ENCODE peak calls at places on chromosomes 11 and 22, in ten cellular contexts. F is NCI-H69, D is stromal cell of bone marrow, N is fibroblast of lung, X is Peyer's patch, Z is NCI-H1436, H is amniotic stem cell, P is NAMALWA, V is EL, G is KBM-7. C is an unnamed sample.

GRCh38 chr22:46756097-46756496 is 6.4 kb upstream of the TBC1D22A start:
- DNase-seq in F (no peak), D (no peak), N (no peak), X (no peak), Z (no peak), H (no peak), P (no peak), V (no peak), G (no peak), C (no peak)

GRCh38 chr11:115518983-115519382 is 14.8 kb upstream of the CADM1 start:
- DNase-seq in F (no peak), D (no peak), N (no peak), X (no peak), Z (no peak), H (no peak), P (no peak), V (no peak), G (no peak), C (no peak)

GRCh38 chr11:104522123-104522522 is 358.2 kb upstream of the PDGFD start:
- DNase-seq in F (no peak), D (no peak), N (no peak), X (no peak), Z (no peak), H (no peak), P (no peak), V (no peak), G (no peak), C (no peak)

GRCh38 chr11:119315139-119316016 is 1.6 kb downstream of the MCAM start:
- DNase-seq in F (peak), D (no peak), N (peak), X (peak), Z (no peak), H (no peak), P (peak), V (peak), G (no peak), C (peak)

GRCh38 chr22:26322179-26322905 is 106.7 kb upstream of the ASPHD2 start:
- DNase-seq in F (peak), D (peak), N (peak), X (no peak), Z (no peak), H (peak), P (no peak), V (peak), G (no peak), C (peak)

GRCh38 chr22:24554316-24555159 is at the start of gene GUCD1:
- DNase-seq in F (peak), D (no peak), N (peak), X (peak), Z (no peak), H (no peak), P (peak), V (peak), G (peak), C (peak)

GRCh38 chr22:17451251-17451765 is 82.0 kb downstream of the CECR2 start:
- DNase-seq in F (no peak), D (no peak), N (no peak), X (no peak), Z (no peak), H (no peak), P (no peak), V (no peak), G (no peak), C (no peak)

GRCh38 chr11:61309739-61310138 is 14.6 kb upstream of the VWCE start:
- DNase-seq in F (no peak), D (no peak), N (no peak), X (no peak), Z (no peak), H (no peak), P (no peak), V (no peak), G (no peak), C (no peak)

GRCh38 chr11:80165763-80166162 is 724.9 kb upstream of the TENM4 start:
- DNase-seq in F (no peak), D (no peak), N (peak), X (no peak), Z (no peak), H (no peak), P (no peak), V (peak), G (no peak), C (peak)

GRCh38 chr11:59207988-59208432 is 4.7 kb downstream of the MPEG1 start:
- DNase-seq in F (peak), D (no peak), N (peak), X (peak), Z (peak), H (peak), P (peak), V (peak), G (peak), C (peak)

GRCh38 chr11:101848262-101848661 is 66.5 kb upstream of the CEP126 start:
- DNase-seq in F (no peak), D (no peak), N (no peak), X (no peak), Z (no peak), H (peak), P (peak), V (no peak), G (no peak), C (no peak)

GRCh38 chr11:44003736-44004451 is 43.9 kb upstream of the ACCSL start:
- DNase-seq in F (no peak), D (no peak), N (no peak), X (peak), Z (no peak), H (no peak), P (no peak), V (no peak), G (no peak), C (no peak)

GRCh38 chr11:85167038-85167437 is 460.1 kb downstream of the DLG2 start:
- DNase-seq in F (no peak), D (no peak), N (peak), X (no peak), Z (no peak), H (no peak), P (no peak), V (no peak), G (no peak), C (no peak)

GRCh38 chr11:119196833-119197483 is 9.2 kb upstream of the CBL start:
- DNase-seq in F (peak), D (peak), N (peak), X (peak), Z (peak), H (peak), P (peak), V (peak), G (peak), C (peak)

GRCh38 chr11:68387840-68388239 is 72.7 kb upstream of the PPP6R3 start:
- DNase-seq in F (peak), D (no peak), N (no peak), X (no peak), Z (no peak), H (no peak), P (no peak), V (no peak), G (no peak), C (no peak)

GRCh38 chr11:10540546-10540914 is 457 bp downstream of the RNF141 start:
- DNase-seq in F (no peak), D (no peak), N (peak), X (peak), Z (no peak), H (no peak), P (peak), V (peak), G (no peak), C (no peak)

GRCh38 chr22:21593406-21594232 is 26.1 kb downstream of the UBE2L3 start:
- DNase-seq in F (no peak), D (no peak), N (no peak), X (no peak), Z (no peak), H (no peak), P (no peak), V (no peak), G (no peak), C (no peak)

GRCh38 chr22:22609271-22609670 is 35.1 kb upstream of the GGTLC2 start:
- DNase-seq in F (no peak), D (no peak), N (no peak), X (no peak), Z (no peak), H (no peak), P (no peak), V (no peak), G (no peak), C (peak)

GRCh38 chr11:102886999-102887398 is 12.2 kb upstream of the MMP12 start:
- DNase-seq in F (peak), D (peak), N (peak), X (no peak), Z (no peak), H (no peak), P (no peak), V (no peak), G (no peak), C (peak)

GRCh38 chr11:122758974-122759373 is 79.3 kb upstream of the CRTAM start:
- DNase-seq in F (peak), D (peak), N (peak), X (no peak), Z (no peak), H (no peak), P (no peak), V (peak), G (no peak), C (peak)

GRCh38 chr11:267491-267994 is 10.7 kb upstream of the NLRP6 start:
- DNase-seq in F (peak), D (no peak), N (no peak), X (peak), Z (no peak), H (no peak), P (peak), V (no peak), G (peak), C (no peak)

GRCh38 chr11:11786771-11787170 is 55.0 kb upstream of the USP47 start:
- DNase-seq in F (peak), D (peak), N (peak), X (no peak), Z (no peak), H (no peak), P (peak), V (peak), G (peak), C (peak)

GRCh38 chr11:72591785-72592490 is 82.3 kb downstream of the PDE2A start:
- DNase-seq in F (peak), D (no peak), N (no peak), X (peak), Z (peak), H (no peak), P (peak), V (no peak), G (no peak), C (no peak)

GRCh38 chr11:8107642-8108041 is 26.6 kb downstream of the TUB start:
- DNase-seq in F (no peak), D (no peak), N (no peak), X (no peak), Z (no peak), H (no peak), P (no peak), V (no peak), G (no peak), C (no peak)

GRCh38 chr11:63901660-63902059 is 15.3 kb downstream of the RCOR2 start:
- DNase-seq in F (peak), D (no peak), N (no peak), X (no peak), Z (no peak), H (no peak), P (peak), V (no peak), G (peak), C (no peak)

GRCh38 chr22:29310863-29311339 is 4.5 kb downstream of the GAS2L1 start:
- DNase-seq in F (peak), D (peak), N (peak), X (peak), Z (peak), H (peak), P (peak), V (peak), G (peak), C (peak)

GRCh38 chr11:10109836-10110235 is 184.2 kb downstream of the SBF2 start:
- DNase-seq in F (no peak), D (peak), N (peak), X (no peak), Z (no peak), H (no peak), P (no peak), V (peak), G (no peak), C (no peak)

GRCh38 chr11:69238562-69239319 is 55.2 kb upstream of the MYEOV start:
- DNase-seq in F (no peak), D (no peak), N (no peak), X (peak), Z (no peak), H (no peak), P (no peak), V (no peak), G (no peak), C (no peak)

GRCh38 chr11:71197096-71197495 is 55.3 kb downstream of the SHANK2 start:
- DNase-seq in F (no peak), D (no peak), N (no peak), X (no peak), Z (no peak), H (no peak), P (no peak), V (no peak), G (no peak), C (no peak)

GRCh38 chr11:60783141-60783484 is 2.0 kb upstream of the MS4A10 start:
- DNase-seq in F (no peak), D (no peak), N (no peak), X (no peak), Z (no peak), H (no peak), P (no peak), V (no peak), G (no peak), C (no peak)

GRCh38 chr22:26502688-26503561 is 9.3 kb downstream of the TFIP11 start:
- DNase-seq in F (peak), D (no peak), N (peak), X (peak), Z (peak), H (no peak), P (peak), V (peak), G (peak), C (peak)

GRCh38 chr11:56782167-56782847 is 33.8 kb upstream of the OR9G4 start:
- DNase-seq in F (no peak), D (no peak), N (no peak), X (no peak), Z (no peak), H (no peak), P (peak), V (no peak), G (no peak), C (no peak)

GRCh38 chr22:22599248-22599647 is 40.2 kb upstream of the PRAME start:
- DNase-seq in F (no peak), D (no peak), N (no peak), X (no peak), Z (no peak), H (no peak), P (no peak), V (no peak), G (no peak), C (no peak)

GRCh38 chr22:44317163-44317455 is 4.4 kb upstream of the SHISAL1 start:
- DNase-seq in F (no peak), D (no peak), N (no peak), X (no peak), Z (no peak), H (no peak), P (no peak), V (no peak), G (no peak), C (no peak)

GRCh38 chr11:23359297-23359696 is 499.0 kb upstream of the CCDC179 start:
- DNase-seq in F (peak), D (peak), N (peak), X (peak), Z (no peak), H (peak), P (no peak), V (peak), G (no peak), C (peak)

GRCh38 chr11:67111261-67111660 is 7.8 kb upstream of the KDM2A start:
- DNase-seq in F (no peak), D (no peak), N (no peak), X (no peak), Z (no peak), H (no peak), P (no peak), V (no peak), G (no peak), C (no peak)

GRCh38 chr22:47245786-47246185 is 483.3 kb downstream of the TBC1D22A start:
- DNase-seq in F (no peak), D (no peak), N (no peak), X (no peak), Z (no peak), H (no peak), P (no peak), V (no peak), G (no peak), C (no peak)